ENCODE peak calls at places on chromosomes 3 and 15, in seven cellular contexts. F, V, E, W, R, P and Q are unnamed samples.

GRCh38 chr3:31086698-31087097 is 192.2 kb upstream of the GADL1 start:
- DNase-seq in F (no peak), V (no peak), E (no peak), W (no peak), R (no peak), P (no peak), Q (no peak)

GRCh38 chr15:84099181-84099580 is 136.4 kb upstream of the GOLGA6L4 start:
- DNase-seq in F (no peak), V (no peak), E (no peak), W (no peak), R (no peak), P (no peak), Q (peak; percentile 71)

GRCh38 chr3:14424711-14425573 is 22.5 kb downstream of the SLC6A6 start:
- DNase-seq in F (no peak), V (no peak), E (no peak), W (no peak), R (no peak), P (no peak), Q (peak; percentile 68)

GRCh38 chr3:65412591-65412990 is 626.1 kb downstream of the MAGI1 start:
- DNase-seq in F (peak; percentile 31), V (no peak), E (no peak), W (peak; percentile 45), R (no peak), P (no peak), Q (no peak)

GRCh38 chr3:146625117-146625775 is 20.1 kb upstream of the PLSCR5 start:
- DNase-seq in F (no peak), V (no peak), E (no peak), W (no peak), R (no peak), P (no peak), Q (no peak)

GRCh38 chr3:104788807-104789206 is 577.9 kb upstream of the ALCAM start:
- DNase-seq in F (no peak), V (no peak), E (no peak), W (no peak), R (no peak), P (no peak), Q (no peak)

GRCh38 chr3:145939431-145939830 is 221.6 kb downstream of the PLOD2 start:
- DNase-seq in F (no peak), V (no peak), E (no peak), W (peak; percentile 8), R (no peak), P (no peak), Q (no peak)

GRCh38 chr3:141278196-141279073 is 46.8 kb downstream of the PXYLP1 start:
- DNase-seq in F (no peak), V (no peak), E (no peak), W (no peak), R (no peak), P (no peak), Q (peak; percentile 48)

GRCh38 chr3:78204977-78205376 is 1165.1 kb downstream of the ROBO2 start:
- DNase-seq in F (no peak), V (no peak), E (no peak), W (peak; percentile 3), R (no peak), P (no peak), Q (no peak)

GRCh38 chr3:29268651-29269050 is 12.2 kb upstream of the RBMS3 start:
- DNase-seq in F (no peak), V (no peak), E (no peak), W (no peak), R (no peak), P (no peak), Q (no peak)

GRCh38 chr3:167814441-167814951 is 79.0 kb downstream of the SERPINI1 start:
- DNase-seq in F (no peak), V (no peak), E (no peak), W (peak; percentile 63), R (no peak), P (peak; percentile 21), Q (no peak)

GRCh38 chr3:139555249-139555648 is 15.7 kb upstream of the RBP1 start:
- DNase-seq in F (no peak), V (no peak), E (no peak), W (no peak), R (no peak), P (no peak), Q (no peak)

GRCh38 chr15:100559330-100559729 is 30.6 kb upstream of the CERS3 start:
- DNase-seq in F (no peak), V (no peak), E (no peak), W (peak; percentile 3), R (no peak), P (no peak), Q (peak; percentile 46)

GRCh38 chr3:132317229-132317948 is at the start of gene ACP3:
- DNase-seq in F (no peak), V (peak; percentile 43), E (no peak), W (no peak), R (no peak), P (no peak), Q (peak; percentile 92)

GRCh38 chr3:139764069-139764905 is 86.5 kb upstream of the NMNAT3 start:
- DNase-seq in F (no peak), V (no peak), E (no peak), W (no peak), R (no peak), P (no peak), Q (no peak)

GRCh38 chr3:49699281-49699723 is 9.9 kb downstream of the RNF123 start:
- DNase-seq in F (no peak), V (no peak), E (no peak), W (no peak), R (no peak), P (no peak), Q (no peak)

GRCh38 chr3:4492240-4493007 is 724 bp upstream of the ITPR1 start:
- DNase-seq in F (peak; percentile 55), V (no peak), E (peak; percentile 32), W (peak; percentile 50), R (peak; percentile 69), P (peak; percentile 58), Q (peak; percentile 82)

GRCh38 chr3:105394177-105394576 is 27.5 kb downstream of the ALCAM start:
- DNase-seq in F (no peak), V (no peak), E (no peak), W (no peak), R (no peak), P (no peak), Q (no peak)

GRCh38 chr3:120357807-120358206 is 8.7 kb upstream of the LRRC58 start:
- DNase-seq in F (no peak), V (no peak), E (no peak), W (no peak), R (no peak), P (no peak), Q (no peak)

GRCh38 chr3:141920701-141921100 is 44.3 kb downstream of the ATP1B3 start:
- DNase-seq in F (no peak), V (no peak), E (no peak), W (no peak), R (no peak), P (no peak), Q (no peak)

GRCh38 chr15:69377137-69377536 is 37.0 kb upstream of the KIF23 start:
- DNase-seq in F (no peak), V (no peak), E (no peak), W (no peak), R (no peak), P (no peak), Q (no peak)

GRCh38 chr3:58230876-58231552 is 6.6 kb upstream of the ABHD6 start:
- DNase-seq in F (no peak), V (no peak), E (no peak), W (no peak), R (no peak), P (no peak), Q (no peak)

GRCh38 chr3:101423984-101424888 is 88.8 kb downstream of the SENP7 start:
- DNase-seq in F (no peak), V (no peak), E (no peak), W (no peak), R (no peak), P (no peak), Q (no peak)

GRCh38 chr3:49627634-49628033 is 46.5 kb upstream of the APEH start:
- DNase-seq in F (no peak), V (no peak), E (no peak), W (no peak), R (no peak), P (no peak), Q (no peak)

GRCh38 chr3:48594431-48595049 is 589 bp downstream of the COL7A1 start:
- DNase-seq in F (no peak), V (no peak), E (no peak), W (no peak), R (peak; percentile 69), P (peak; percentile 49), Q (no peak)

DNA sequence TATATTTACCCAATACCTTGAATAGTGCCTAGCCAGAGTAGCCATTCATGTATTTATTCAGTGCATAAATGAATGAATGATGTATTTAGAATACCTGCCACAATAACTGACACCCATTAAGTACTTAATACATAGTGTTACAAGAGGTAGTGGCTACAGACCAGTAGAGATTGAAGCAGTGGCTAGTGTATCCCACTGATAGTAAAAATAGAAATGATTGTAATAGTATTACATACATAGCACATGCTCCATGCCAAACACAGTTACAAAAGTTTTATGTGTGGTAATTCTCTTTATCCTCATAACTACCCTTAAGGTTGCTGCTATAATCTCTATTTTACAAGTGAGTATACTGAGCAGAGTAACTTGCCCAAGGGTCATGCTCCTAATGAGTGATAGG is 30.3 kb upstream of the SCAANT1 start:
- DNase-seq in F (no peak), V (no peak), E (no peak), W (no peak), R (no peak), P (no peak), Q (no peak)
- TF ChIP-seq MAX in F (no peak), V (no peak), E (no peak), W (no peak), R (no peak), P (no peak), Q (no peak)

GRCh38 chr15:80846416-80846815 is 67.2 kb downstream of the CEMIP start:
- DNase-seq in F (no peak), V (no peak), E (no peak), W (peak; percentile 9), R (no peak), P (no peak), Q (no peak)
- TF ChIP-seq MAX in F (no peak), V (no peak), E (no peak), W (no peak), R (no peak), P (no peak), Q (no peak)

DNA sequence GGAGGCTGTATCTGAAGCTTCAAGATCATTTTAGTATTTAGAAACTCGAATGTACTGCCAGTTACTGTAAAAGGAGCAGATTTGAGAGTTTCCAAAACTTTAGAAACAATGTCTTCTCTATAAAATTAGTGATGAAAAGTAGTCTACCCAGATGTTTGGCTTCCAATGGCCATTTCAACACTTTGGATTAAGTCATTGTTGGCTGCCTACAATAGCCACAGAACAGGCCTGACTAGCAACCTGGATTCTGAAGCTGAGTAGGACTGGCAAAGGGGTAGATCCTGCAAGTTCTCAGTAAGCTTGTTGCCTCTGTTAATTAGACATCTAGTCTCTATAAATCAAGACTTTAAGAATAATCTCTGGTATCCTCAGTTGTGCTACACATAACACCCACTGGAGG is 239.0 kb upstream of the KCNMB2 start:
- DNase-seq in F (no peak), V (no peak), E (no peak), W (no peak), R (no peak), P (no peak), Q (no peak)
- TF ChIP-seq MAX in F (no peak), V (no peak), E (no peak), W (no peak), R (no peak), P (no peak), Q (no peak)

DNA sequence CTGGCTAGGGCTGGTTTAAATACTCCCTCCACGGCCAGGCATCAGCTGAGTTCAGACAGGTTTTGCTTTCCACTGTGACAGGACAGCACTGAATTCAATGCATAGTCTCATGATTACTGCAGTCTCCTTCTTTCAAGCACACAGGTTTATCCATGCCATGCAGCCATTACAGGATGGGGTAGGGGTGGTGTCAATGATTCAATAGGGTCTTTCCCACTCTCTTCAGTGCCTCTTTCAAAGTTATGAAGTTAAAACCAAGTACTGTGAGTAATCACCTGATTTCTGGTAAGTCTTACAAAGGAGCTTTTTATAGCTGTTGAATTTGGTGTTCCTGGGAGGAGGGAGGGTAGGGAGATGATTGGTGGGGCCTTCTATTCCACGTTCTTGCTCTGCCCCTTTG is 47.2 kb downstream of the TMEM212 start:
- DNase-seq in F (no peak), V (no peak), E (no peak), W (no peak), R (no peak), P (no peak), Q (no peak)
- TF ChIP-seq MAX in F (no peak), V (no peak), E (no peak), W (no peak), R (no peak), P (no peak), Q (no peak)